ENCODE peak calls at places on chromosomes 12 and 14, in eight cellular contexts. P is iris pigment epithelial cell; U is bronchial epithelial cell; Q is naive thymus-derived CD8-positive, alpha-beta T cell; R is EL; C is RWPE1; E is stimulated activated CD8-positive, alpha-beta memory T cell treated with anti-CD3 and anti-CD28 coated beads, Interleukin-4, amount 100 ng/mL, for 48 hours; M is HS-5. Z is an unnamed sample.

GRCh38 chr14:61927521-61927920 is 165.3 kb downstream of the SNAPC1 start:
- DNase-seq in P (peak; percentile 67), U (peak; percentile 91), Q (no peak), R (peak; percentile 79), C (peak; percentile 83), E (no peak), M (peak; percentile 55), Z (peak; percentile 87)

GRCh38 chr12:38544357-38545066 is 227.9 kb downstream of the ALG10B start:
- DNase-seq in P (no peak), U (no peak), Q (no peak), R (no peak), C (no peak), E (no peak), M (no peak), Z (no peak)

GRCh38 chr12:96427269-96427729 is 27.1 kb upstream of the CDK17 start:
- DNase-seq in P (peak; percentile 100), U (peak; percentile 100), Q (no peak), R (peak; percentile 100), C (peak; percentile 90), E (peak; percentile 58), M (peak; percentile 100), Z (peak; percentile 100)

GRCh38 chr12:127516467-127516866 is 750.5 kb upstream of the TMEM132C start:
- DNase-seq in P (peak; percentile 59), U (no peak), Q (no peak), R (peak; percentile 24), C (no peak), E (no peak), M (peak; percentile 18), Z (peak; percentile 1)

GRCh38 chr12:53172352-53172751 is 8.2 kb upstream of the ZNF740 start:
- DNase-seq in P (peak; percentile 51), U (no peak), Q (no peak), R (peak; percentile 66), C (no peak), E (peak; percentile 14), M (no peak), Z (no peak)

GRCh38 chr12:57104292-57104910 is 6.8 kb downstream of the STAT6 start:
- DNase-seq in P (no peak), U (no peak), Q (no peak), R (no peak), C (no peak), E (no peak), M (no peak), Z (no peak)

GRCh38 chr12:94100990-94101901 is 47.1 kb upstream of the PLXNC1 start:
- DNase-seq in P (peak; percentile 70), U (peak; percentile 21), Q (peak; percentile 81), R (peak; percentile 74), C (peak; percentile 36), E (peak; percentile 86), M (no peak), Z (peak; percentile 40)

GRCh38 chr14:85529803-85530574 is at the start of gene FLRT2:
- DNase-seq in P (peak; percentile 73), U (peak; percentile 54), Q (no peak), R (peak; percentile 67), C (peak; percentile 50), E (no peak), M (no peak), Z (peak; percentile 79)

GRCh38 chr12:54935235-54935951 is 49.2 kb downstream of the TESPA1 start:
- DNase-seq in P (peak; percentile 95), U (peak; percentile 99), Q (peak; percentile 52), R (peak; percentile 75), C (peak; percentile 96), E (peak; percentile 59), M (peak; percentile 76), Z (peak; percentile 99)

GRCh38 chr12:84201976-84202375 is 710.6 kb downstream of the SLC6A15 start:
- DNase-seq in P (peak; percentile 24), U (no peak), Q (no peak), R (no peak), C (no peak), E (no peak), M (no peak), Z (no peak)

GRCh38 chr12:63978519-63978918 is 134.0 kb downstream of the SRGAP1 start:
- DNase-seq in P (peak; percentile 87), U (peak; percentile 97), Q (no peak), R (peak; percentile 89), C (peak; percentile 74), E (no peak), M (peak; percentile 88), Z (peak; percentile 85)

GRCh38 chr12:125091401-125091800 is 26.2 kb downstream of the AACS start:
- DNase-seq in P (no peak), U (no peak), Q (no peak), R (no peak), C (no peak), E (no peak), M (no peak), Z (no peak)

GRCh38 chr14:66087231-66087630 is 398.9 kb upstream of the CCDC196 start:
- DNase-seq in P (no peak), U (no peak), Q (no peak), R (peak; percentile 45), C (no peak), E (no peak), M (no peak), Z (no peak)

GRCh38 chr14:105591052-105591451 is 64.7 kb downstream of the TMEM121 start:
- DNase-seq in P (no peak), U (no peak), Q (no peak), R (no peak), C (no peak), E (no peak), M (no peak), Z (no peak)

GRCh38 chr12:25376392-25376791 is 125.7 kb upstream of the KRAS start:
- DNase-seq in P (no peak), U (no peak), Q (no peak), R (no peak), C (no peak), E (no peak), M (no peak), Z (no peak)